ENCODE peak calls at places on chromosomes 7 and 10, in ten cellular contexts. One of them, this sample, is unnamed.

GRCh38 chr7:66739953-66740301 is 606 bp upstream of the RABGEF1 start:
- DNase-seq in fibroblast of the aortic adventitia: peak
- DNase-seq in fibroblast of lung: peak
- DNase-seq in HL-60: no peak
- DNase-seq in adrenal gland: no peak
- DNase-seq in bronchial epithelial cell: no peak
- DNase-seq in psoas muscle: no peak
- DNase-seq in endodermal cell: no peak
- DNase-seq in CD8-positive, alpha-beta T cell: no peak
- DNase-seq in stomach: no peak
- DNase-seq in this sample: no peak

GRCh38 chr7:111290982-111291381 is 200.1 kb downstream of the LRRN3 start:
- DNase-seq in fibroblast of the aortic adventitia: no peak
- DNase-seq in fibroblast of lung: no peak
- DNase-seq in HL-60: no peak
- DNase-seq in adrenal gland: no peak
- DNase-seq in bronchial epithelial cell: no peak
- DNase-seq in psoas muscle: no peak
- DNase-seq in endodermal cell: no peak
- DNase-seq in CD8-positive, alpha-beta T cell: no peak
- DNase-seq in stomach: no peak
- DNase-seq in this sample: no peak

GRCh38 chr7:2299853-2300512 is 14.3 kb downstream of the SNX8 start:
- DNase-seq in fibroblast of the aortic adventitia: no peak
- DNase-seq in fibroblast of lung: no peak
- DNase-seq in HL-60: no peak
- DNase-seq in adrenal gland: no peak
- DNase-seq in bronchial epithelial cell: no peak
- DNase-seq in psoas muscle: no peak
- DNase-seq in endodermal cell: no peak
- DNase-seq in CD8-positive, alpha-beta T cell: no peak
- DNase-seq in stomach: no peak
- DNase-seq in this sample: no peak

GRCh38 chr7:25752967-25753791 is 398.8 kb upstream of the NFE2L3 start:
- DNase-seq in fibroblast of the aortic adventitia: no peak
- DNase-seq in fibroblast of lung: no peak
- DNase-seq in HL-60: no peak
- DNase-seq in adrenal gland: no peak
- DNase-seq in bronchial epithelial cell: peak
- DNase-seq in psoas muscle: peak
- DNase-seq in endodermal cell: peak
- DNase-seq in CD8-positive, alpha-beta T cell: no peak
- DNase-seq in stomach: no peak
- DNase-seq in this sample: no peak

GRCh38 chr10:3780056-3780765 is 4.8 kb downstream of the KLF6 start:
- DNase-seq in fibroblast of the aortic adventitia: peak
- DNase-seq in fibroblast of lung: peak
- DNase-seq in HL-60: no peak
- DNase-seq in adrenal gland: no peak
- DNase-seq in bronchial epithelial cell: peak
- DNase-seq in psoas muscle: peak
- DNase-seq in endodermal cell: peak
- DNase-seq in CD8-positive, alpha-beta T cell: no peak
- DNase-seq in stomach: no peak
- DNase-seq in this sample: no peak

GRCh38 chr7:129146237-129146979 is 1.9 kb downstream of the TSPAN33 start:
- DNase-seq in fibroblast of the aortic adventitia: no peak
- DNase-seq in fibroblast of lung: no peak
- DNase-seq in HL-60: no peak
- DNase-seq in adrenal gland: no peak
- DNase-seq in bronchial epithelial cell: no peak
- DNase-seq in psoas muscle: no peak
- DNase-seq in endodermal cell: no peak
- DNase-seq in CD8-positive, alpha-beta T cell: no peak
- DNase-seq in stomach: no peak
- DNase-seq in this sample: no peak

GRCh38 chr7:106604303-106604918 is 56.5 kb downstream of the CCDC71L start:
- DNase-seq in fibroblast of the aortic adventitia: no peak
- DNase-seq in fibroblast of lung: no peak
- DNase-seq in HL-60: peak
- DNase-seq in adrenal gland: no peak
- DNase-seq in bronchial epithelial cell: peak
- DNase-seq in psoas muscle: no peak
- DNase-seq in endodermal cell: no peak
- DNase-seq in CD8-positive, alpha-beta T cell: no peak
- DNase-seq in stomach: no peak
- DNase-seq in this sample: no peak

GRCh38 chr7:100583132-100584045 is 2.5 kb downstream of the LRCH4 start:
- DNase-seq in fibroblast of the aortic adventitia: peak
- DNase-seq in fibroblast of lung: peak
- DNase-seq in HL-60: peak
- DNase-seq in adrenal gland: peak
- DNase-seq in bronchial epithelial cell: peak
- DNase-seq in psoas muscle: peak
- DNase-seq in endodermal cell: peak
- DNase-seq in CD8-positive, alpha-beta T cell: peak
- DNase-seq in stomach: peak
- DNase-seq in this sample: no peak

GRCh38 chr10:92238586-92239098 is 52.2 kb downstream of the CPEB3 start:
- DNase-seq in fibroblast of the aortic adventitia: peak
- DNase-seq in fibroblast of lung: peak
- DNase-seq in HL-60: peak
- DNase-seq in adrenal gland: peak
- DNase-seq in bronchial epithelial cell: peak
- DNase-seq in psoas muscle: peak
- DNase-seq in endodermal cell: peak
- DNase-seq in CD8-positive, alpha-beta T cell: no peak
- DNase-seq in stomach: peak
- DNase-seq in this sample: no peak

GRCh38 chr7:78953726-78954363 is 499.6 kb downstream of the MAGI2 start:
- DNase-seq in fibroblast of the aortic adventitia: peak
- DNase-seq in fibroblast of lung: peak
- DNase-seq in HL-60: no peak
- DNase-seq in adrenal gland: no peak
- DNase-seq in bronchial epithelial cell: no peak
- DNase-seq in psoas muscle: no peak
- DNase-seq in endodermal cell: no peak
- DNase-seq in CD8-positive, alpha-beta T cell: no peak
- DNase-seq in stomach: no peak
- DNase-seq in this sample: no peak
- H3K4me3 ChIP-seq in fibroblast of the aortic adventitia: no peak
- H3K4me3 ChIP-seq in fibroblast of lung: no peak
- H3K4me3 ChIP-seq in HL-60: no peak
- H3K4me3 ChIP-seq in adrenal gland: no peak
- H3K4me3 ChIP-seq in bronchial epithelial cell: no peak
- H3K4me3 ChIP-seq in psoas muscle: no peak
- H3K4me3 ChIP-seq in endodermal cell: no peak
- H3K4me3 ChIP-seq in CD8-positive, alpha-beta T cell: no peak
- H3K4me3 ChIP-seq in stomach: no peak
- H3K4me3 ChIP-seq in this sample: no peak

GRCh38 chr10:30028006-30028441 is 31.4 kb downstream of the JCAD start:
- DNase-seq in fibroblast of the aortic adventitia: peak
- DNase-seq in fibroblast of lung: no peak
- DNase-seq in HL-60: no peak
- DNase-seq in adrenal gland: peak
- DNase-seq in bronchial epithelial cell: no peak
- DNase-seq in psoas muscle: no peak
- DNase-seq in endodermal cell: no peak
- DNase-seq in CD8-positive, alpha-beta T cell: no peak
- DNase-seq in stomach: peak
- DNase-seq in this sample: no peak

GRCh38 chr10:30029890-30030261 is 29.5 kb downstream of the JCAD start:
- DNase-seq in fibroblast of the aortic adventitia: no peak
- DNase-seq in fibroblast of lung: no peak
- DNase-seq in HL-60: no peak
- DNase-seq in adrenal gland: no peak
- DNase-seq in bronchial epithelial cell: no peak
- DNase-seq in psoas muscle: no peak
- DNase-seq in endodermal cell: no peak
- DNase-seq in CD8-positive, alpha-beta T cell: no peak
- DNase-seq in stomach: no peak
- DNase-seq in this sample: no peak

GRCh38 chr10:30029164-30029889 is 30.1 kb downstream of the JCAD start:
- DNase-seq in fibroblast of the aortic adventitia: no peak
- DNase-seq in fibroblast of lung: no peak
- DNase-seq in HL-60: no peak
- DNase-seq in adrenal gland: no peak
- DNase-seq in bronchial epithelial cell: no peak
- DNase-seq in psoas muscle: no peak
- DNase-seq in endodermal cell: no peak
- DNase-seq in CD8-positive, alpha-beta T cell: no peak
- DNase-seq in stomach: no peak
- DNase-seq in this sample: no peak

GRCh38 chr10:30027057-30028005 is 32.1 kb downstream of the JCAD start:
- DNase-seq in fibroblast of the aortic adventitia: no peak
- DNase-seq in fibroblast of lung: no peak
- DNase-seq in HL-60: peak
- DNase-seq in adrenal gland: peak
- DNase-seq in bronchial epithelial cell: peak
- DNase-seq in psoas muscle: peak
- DNase-seq in endodermal cell: peak
- DNase-seq in CD8-positive, alpha-beta T cell: peak
- DNase-seq in stomach: peak
- DNase-seq in this sample: no peak

DNA sequence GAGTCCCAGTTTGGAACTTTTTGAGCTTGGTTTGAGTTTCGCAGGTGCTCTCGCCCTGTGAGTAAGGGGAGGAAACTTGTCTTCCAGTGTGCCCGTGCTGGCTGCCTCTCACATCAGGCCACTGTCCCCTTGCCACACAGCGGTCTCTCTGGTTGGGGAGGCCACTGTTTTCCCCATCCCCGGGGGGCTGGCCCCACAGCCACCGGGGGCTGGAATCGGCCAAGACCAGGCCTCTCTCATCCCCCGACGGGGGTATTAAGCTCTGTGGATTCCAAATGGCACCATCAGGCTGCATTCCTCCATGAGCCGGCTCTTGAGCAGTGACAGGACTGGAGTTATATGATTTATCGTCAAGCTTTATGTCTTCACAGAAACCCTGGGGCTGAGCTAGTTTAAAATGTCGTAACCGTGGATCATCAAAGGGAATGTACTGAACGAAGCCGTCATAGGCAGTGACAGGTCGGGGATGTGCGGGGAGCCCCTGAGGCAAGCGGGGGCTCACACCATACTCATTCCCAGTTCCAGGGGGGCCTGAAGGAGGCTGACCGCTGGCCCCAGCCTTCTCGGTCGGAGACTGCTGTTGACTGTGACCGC is 30.8 kb downstream of the JCAD start:
- DNase-seq in fibroblast of the aortic adventitia: peak
- DNase-seq in fibroblast of lung: no peak
- DNase-seq in HL-60: no peak
- DNase-seq in adrenal gland: no peak
- DNase-seq in bronchial epithelial cell: no peak
- DNase-seq in psoas muscle: no peak
- DNase-seq in endodermal cell: no peak
- DNase-seq in CD8-positive, alpha-beta T cell: no peak
- DNase-seq in stomach: no peak
- DNase-seq in this sample: no peak
- TF ChIP-seq CTCF in fibroblast of the aortic adventitia: no peak
- TF ChIP-seq CTCF in fibroblast of lung: no peak
- TF ChIP-seq CTCF in HL-60: no peak
- TF ChIP-seq CTCF in adrenal gland: no peak
- TF ChIP-seq CTCF in bronchial epithelial cell: no peak
- TF ChIP-seq CTCF in psoas muscle: no peak
- TF ChIP-seq CTCF in endodermal cell: no peak
- TF ChIP-seq CTCF in CD8-positive, alpha-beta T cell: no peak
- TF ChIP-seq CTCF in stomach: no peak
- TF ChIP-seq CTCF in this sample: no peak

GRCh38 chr10:923844-924523 is 7.5 kb downstream of the LARP4B start:
- DNase-seq in fibroblast of the aortic adventitia: no peak
- DNase-seq in fibroblast of lung: no peak
- DNase-seq in HL-60: no peak
- DNase-seq in adrenal gland: no peak
- DNase-seq in bronchial epithelial cell: no peak
- DNase-seq in psoas muscle: no peak
- DNase-seq in endodermal cell: peak
- DNase-seq in CD8-positive, alpha-beta T cell: no peak
- DNase-seq in stomach: no peak
- DNase-seq in this sample: no peak

GRCh38 chr10:927131-927530 is 4.4 kb downstream of the LARP4B start:
- DNase-seq in fibroblast of the aortic adventitia: no peak
- DNase-seq in fibroblast of lung: no peak
- DNase-seq in HL-60: no peak
- DNase-seq in adrenal gland: no peak
- DNase-seq in bronchial epithelial cell: no peak
- DNase-seq in psoas muscle: no peak
- DNase-seq in endodermal cell: peak
- DNase-seq in CD8-positive, alpha-beta T cell: no peak
- DNase-seq in stomach: no peak
- DNase-seq in this sample: no peak

GRCh38 chr10:929965-930364 is 1.5 kb downstream of the LARP4B start:
- DNase-seq in fibroblast of the aortic adventitia: no peak
- DNase-seq in fibroblast of lung: no peak
- DNase-seq in HL-60: no peak
- DNase-seq in adrenal gland: no peak
- DNase-seq in bronchial epithelial cell: no peak
- DNase-seq in psoas muscle: no peak
- DNase-seq in endodermal cell: peak
- DNase-seq in CD8-positive, alpha-beta T cell: no peak
- DNase-seq in stomach: no peak
- DNase-seq in this sample: no peak

GRCh38 chr10:924524-924859 is 7.0 kb downstream of the LARP4B start:
- DNase-seq in fibroblast of the aortic adventitia: no peak
- DNase-seq in fibroblast of lung: no peak
- DNase-seq in HL-60: no peak
- DNase-seq in adrenal gland: no peak
- DNase-seq in bronchial epithelial cell: no peak
- DNase-seq in psoas muscle: no peak
- DNase-seq in endodermal cell: peak
- DNase-seq in CD8-positive, alpha-beta T cell: no peak
- DNase-seq in stomach: no peak
- DNase-seq in this sample: no peak

GRCh38 chr10:926075-926698 is 5.3 kb downstream of the LARP4B start:
- DNase-seq in fibroblast of the aortic adventitia: no peak
- DNase-seq in fibroblast of lung: no peak
- DNase-seq in HL-60: no peak
- DNase-seq in adrenal gland: no peak
- DNase-seq in bronchial epithelial cell: no peak
- DNase-seq in psoas muscle: no peak
- DNase-seq in endodermal cell: peak
- DNase-seq in CD8-positive, alpha-beta T cell: no peak
- DNase-seq in stomach: no peak
- DNase-seq in this sample: no peak
- H3K4me3 ChIP-seq in fibroblast of the aortic adventitia: no peak
- H3K4me3 ChIP-seq in fibroblast of lung: no peak
- H3K4me3 ChIP-seq in HL-60: no peak
- H3K4me3 ChIP-seq in adrenal gland: no peak
- H3K4me3 ChIP-seq in bronchial epithelial cell: no peak
- H3K4me3 ChIP-seq in psoas muscle: no peak
- H3K4me3 ChIP-seq in endodermal cell: no peak
- H3K4me3 ChIP-seq in CD8-positive, alpha-beta T cell: no peak
- H3K4me3 ChIP-seq in stomach: no peak
- H3K4me3 ChIP-seq in this sample: no peak

GRCh38 chr7:72481934-72482333 is 69.8 kb upstream of the CALN1 start:
- DNase-seq in fibroblast of the aortic adventitia: no peak
- DNase-seq in fibroblast of lung: no peak
- DNase-seq in HL-60: no peak
- DNase-seq in adrenal gland: no peak
- DNase-seq in bronchial epithelial cell: no peak
- DNase-seq in psoas muscle: no peak
- DNase-seq in endodermal cell: no peak
- DNase-seq in CD8-positive, alpha-beta T cell: no peak
- DNase-seq in stomach: no peak
- DNase-seq in this sample: no peak

GRCh38 chr7:72476608-72477305 is 64.6 kb upstream of the CALN1 start:
- DNase-seq in fibroblast of the aortic adventitia: no peak
- DNase-seq in fibroblast of lung: no peak
- DNase-seq in HL-60: no peak
- DNase-seq in adrenal gland: no peak
- DNase-seq in bronchial epithelial cell: no peak
- DNase-seq in psoas muscle: no peak
- DNase-seq in endodermal cell: peak
- DNase-seq in CD8-positive, alpha-beta T cell: no peak
- DNase-seq in stomach: peak
- DNase-seq in this sample: no peak
- TF ChIP-seq CTCF in fibroblast of the aortic adventitia: no peak
- TF ChIP-seq CTCF in fibroblast of lung: no peak
- TF ChIP-seq CTCF in HL-60: no peak
- TF ChIP-seq CTCF in adrenal gland: no peak
- TF ChIP-seq CTCF in bronchial epithelial cell: no peak
- TF ChIP-seq CTCF in psoas muscle: no peak
- TF ChIP-seq CTCF in endodermal cell: peak
- TF ChIP-seq CTCF in CD8-positive, alpha-beta T cell: no peak
- TF ChIP-seq CTCF in stomach: no peak
- TF ChIP-seq CTCF in this sample: no peak